ENCODE peak calls at places on chromosomes 11 and 22, in six cellular contexts. Z is K562, J is H1, A is SK-N-SH, L is HepG2, M is GM12878. H is an unnamed sample.

GRCh38 chr11:107157146-107157808 is 139.0 kb upstream of the GUCY1A2 start:
- DNase-seq in Z (no peak), J (no peak), A (no peak), L (no peak), M (no peak), H (no peak)

GRCh38 chr22:32897400-32897799 is 95.9 kb downstream of the TIMP3 start:
- DNase-seq in Z (no peak), J (no peak), A (no peak), L (no peak), M (no peak), H (no peak)

GRCh38 chr11:134586726-134587125 is 174.7 kb upstream of the B3GAT1 start:
- DNase-seq in Z (no peak), J (peak), A (no peak), L (no peak), M (no peak), H (no peak)

GRCh38 chr22:38925571-38926041 is 31.8 kb upstream of the APOBEC3A start:
- DNase-seq in Z (no peak), J (no peak), A (no peak), L (no peak), M (no peak), H (no peak)

GRCh38 chr11:48019230-48019584 is 38.8 kb downstream of the PTPRJ start:
- DNase-seq in Z (no peak), J (no peak), A (peak), L (no peak), M (no peak), H (no peak)

GRCh38 chr22:33908201-33909074 is 11.8 kb downstream of the LARGE1 start:
- DNase-seq in Z (no peak), J (no peak), A (no peak), L (no peak), M (no peak), H (no peak)

GRCh38 chr11:3840870-3841425 is at the start of gene RHOG:
- DNase-seq in Z (peak), J (peak), A (peak), L (peak), M (no peak), H (peak)

GRCh38 chr11:72607101-72607468 is 67.1 kb downstream of the PDE2A start:
- DNase-seq in Z (no peak), J (no peak), A (no peak), L (no peak), M (no peak), H (no peak)

GRCh38 chr11:38315151-38315550 is 1717.1 kb upstream of the RAG2 start:
- DNase-seq in Z (no peak), J (no peak), A (no peak), L (no peak), M (no peak), H (no peak)

GRCh38 chr11:20093775-20094174 is 66.5 kb downstream of the DBX1 start:
- DNase-seq in Z (no peak), J (no peak), A (no peak), L (no peak), M (no peak), H (no peak)

GRCh38 chr11:10864688-10865087 is 6.8 kb upstream of the ZBED5 start:
- DNase-seq in Z (no peak), J (no peak), A (no peak), L (no peak), M (no peak), H (no peak)

GRCh38 chr11:76620471-76620870 is 50.1 kb downstream of the LRRC32 start:
- DNase-seq in Z (no peak), J (no peak), A (no peak), L (no peak), M (no peak), H (no peak)

GRCh38 chr22:26952654-26953379 is 295.4 kb downstream of the MIAT start:
- DNase-seq in Z (no peak), J (peak), A (peak), L (no peak), M (no peak), H (no peak)

GRCh38 chr11:2375341-2375853 is 1.7 kb upstream of the CD81 start:
- DNase-seq in Z (no peak), J (no peak), A (no peak), L (peak), M (no peak), H (no peak)

GRCh38 chr11:92702037-92702436 is 267.4 kb upstream of the MTNR1B start:
- DNase-seq in Z (no peak), J (no peak), A (no peak), L (no peak), M (no peak), H (no peak)

GRCh38 chr22:44823806-44824205 is 71.4 kb downstream of the ARHGAP8 start:
- DNase-seq in Z (no peak), J (no peak), A (no peak), L (no peak), M (no peak), H (no peak)

GRCh38 chr11:17399236-17399635 is 10.8 kb upstream of the KCNJ11 start:
- DNase-seq in Z (no peak), J (no peak), A (no peak), L (no peak), M (no peak), H (no peak)

GRCh38 chr11:44915621-44916020 is 35.1 kb downstream of the TP53I11 start:
- DNase-seq in Z (no peak), J (no peak), A (no peak), L (no peak), M (no peak), H (no peak)

GRCh38 chr11:124834526-124835190 is 30.6 kb upstream of the ROBO3 start:
- DNase-seq in Z (no peak), J (no peak), A (no peak), L (no peak), M (no peak), H (no peak)

GRCh38 chr22:24333301-24333700 is 62.7 kb downstream of the SPECC1L start:
- DNase-seq in Z (no peak), J (no peak), A (no peak), L (no peak), M (no peak), H (no peak)

GRCh38 chr11:6995703-6996102 is 24.4 kb downstream of the ZNF214 start:
- DNase-seq in Z (no peak), J (no peak), A (no peak), L (no peak), M (no peak), H (no peak)

GRCh38 chr11:95682552-95682951 is 107.0 kb downstream of the FAM76B start:
- DNase-seq in Z (no peak), J (no peak), A (no peak), L (no peak), M (no peak), H (no peak)

GRCh38 chr22:39663751-39664150 is 93.2 kb downstream of the CACNA1I start:
- DNase-seq in Z (no peak), J (no peak), A (no peak), L (no peak), M (no peak), H (no peak)

GRCh38 chr11:47551086-47551485 is 1.8 kb downstream of the CELF1 start:
- DNase-seq in Z (peak), J (no peak), A (peak), L (peak), M (no peak), H (no peak)

GRCh38 chr11:70443043-70444030 is 45.0 kb downstream of the CTTN start:
- DNase-seq in Z (no peak), J (no peak), A (peak), L (no peak), M (no peak), H (no peak)

GRCh38 chr11:94734563-94735275 is 33.4 kb upstream of the AMOTL1 start:
- DNase-seq in Z (no peak), J (peak), A (no peak), L (no peak), M (no peak), H (no peak)

GRCh38 chr22:21044931-21045584 is 688 bp upstream of the LRRC74B start:
- DNase-seq in Z (peak), J (no peak), A (peak), L (no peak), M (no peak), H (no peak)

GRCh38 chr11:18684267-18684666 is 14.3 kb upstream of the TMEM86A start:
- DNase-seq in Z (no peak), J (no peak), A (no peak), L (no peak), M (no peak), H (no peak)

DNA sequence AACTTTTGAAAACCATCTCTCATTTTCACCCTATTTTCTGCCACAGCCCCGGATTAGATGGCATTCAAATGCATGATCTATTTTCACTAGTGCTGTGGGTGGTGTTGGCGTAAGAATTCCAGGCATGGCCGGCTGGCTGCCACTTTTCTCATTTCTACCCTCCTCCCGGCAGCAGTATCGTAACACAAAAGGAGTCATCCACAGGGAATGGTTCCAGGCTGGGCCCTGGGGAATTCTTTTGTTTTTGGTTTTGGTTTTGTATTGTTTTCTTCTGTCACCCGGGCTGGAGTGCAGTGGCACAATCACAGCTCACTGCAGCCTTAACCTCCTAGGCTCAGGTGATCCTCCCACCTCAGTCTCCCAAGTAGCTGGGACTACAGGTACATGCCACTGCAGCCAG is 13.8 kb downstream of the JAML start:
- DNase-seq in Z (no peak), J (peak), A (no peak), L (no peak), M (no peak), H (no peak)
- TF ChIP-seq TAF1 in Z (no peak), J (no peak), A (no peak), L (no peak), M (no peak), H (no peak)

DNA sequence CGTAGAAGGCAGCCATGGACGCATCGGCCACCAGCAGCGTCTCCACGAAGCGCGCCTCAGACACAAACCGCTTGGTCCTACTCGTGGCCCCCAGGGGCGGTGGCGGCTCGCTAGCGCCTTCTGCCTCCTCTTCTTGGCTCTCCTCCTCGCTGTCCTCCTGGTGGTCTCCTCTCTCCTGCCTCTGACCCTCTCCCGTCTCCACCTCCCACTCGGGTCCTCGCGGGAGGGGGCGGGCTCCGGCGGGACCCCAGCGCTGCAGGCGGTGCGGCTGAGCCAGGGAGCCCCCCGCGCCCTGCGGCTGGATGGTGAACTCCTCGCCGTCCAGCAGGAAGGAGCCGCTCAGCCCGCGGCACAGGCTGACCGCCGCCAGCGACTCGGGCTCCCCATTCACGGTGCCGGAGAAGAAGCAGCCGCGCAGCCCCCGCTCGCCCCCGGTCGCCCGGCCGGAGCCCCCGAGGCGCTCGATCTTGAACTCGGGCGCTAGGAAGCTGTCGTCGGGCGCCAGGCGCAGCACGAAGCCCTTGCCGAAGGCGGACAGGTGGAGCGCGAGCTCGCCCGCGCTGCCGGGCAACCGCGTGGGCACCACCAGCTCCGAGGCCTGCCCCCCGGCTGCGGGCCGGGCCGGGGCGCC is 713 bp downstream of the ADAMTS8 start:
- DNase-seq in Z (no peak), J (peak), A (peak), L (no peak), M (no peak), H (no peak)
- TF ChIP-seq TAF1 in Z (no peak), J (no peak), A (no peak), L (no peak), M (no peak), H (no peak)

DNA sequence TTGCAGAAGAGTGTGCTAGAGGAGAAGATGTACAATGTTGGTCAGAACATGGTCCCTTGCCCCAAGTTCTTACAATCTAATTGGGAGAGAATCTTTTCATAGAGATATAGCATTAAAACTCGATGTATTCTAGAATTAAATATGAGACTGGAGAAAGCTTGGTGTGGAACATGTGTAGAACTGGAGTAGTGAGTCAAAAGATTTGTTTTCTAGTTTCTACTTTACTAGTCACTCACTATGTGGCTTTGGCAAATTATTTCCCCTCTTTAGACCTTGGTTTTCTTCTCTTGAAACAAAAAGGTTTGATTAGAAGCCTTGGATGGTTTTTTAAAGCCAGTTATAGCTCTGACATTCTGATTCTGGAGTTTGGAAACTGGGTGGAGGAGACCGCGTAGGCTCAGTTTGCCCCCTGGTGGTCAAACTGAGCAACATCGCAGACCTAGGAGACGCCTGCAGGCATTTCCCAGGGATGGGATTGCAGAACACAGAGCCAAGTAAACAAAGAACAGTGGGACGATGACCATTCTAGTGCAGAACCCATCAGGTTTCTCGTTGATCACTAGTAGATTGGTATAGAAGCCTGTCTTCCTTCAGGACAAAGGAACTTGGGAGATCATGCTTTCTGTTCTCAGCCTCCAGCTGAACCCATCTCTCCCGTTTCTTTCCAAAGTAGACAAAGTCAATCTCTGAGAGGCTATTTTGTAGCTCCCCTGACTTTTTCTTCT is 8.5 kb upstream of the CHRDL2 start:
- DNase-seq in Z (peak), J (no peak), A (peak), L (peak), M (no peak), H (peak)
- TF ChIP-seq TAF1 in Z (no peak), J (no peak), A (no peak), L (no peak), M (no peak), H (no peak)

GRCh38 chr11:130622126-130622525 is 173.7 kb downstream of the ADAMTS15 start:
- DNase-seq in Z (no peak), J (no peak), A (no peak), L (no peak), M (no peak), H (no peak)
- TF ChIP-seq TAF1 in Z (no peak), J (no peak), A (no peak), L (no peak), M (no peak), H (no peak)